ENCODE peak calls at places on chromosomes 13 and 19, in seven cellular contexts. W, K, B, U, Z, O and L are unnamed samples.

GRCh38 chr13:97982286-97982685 is 28.8 kb downstream of the IPO5 start:
- DNase-seq in K (no peak), O (no peak), Z (no peak), W (no peak), B (no peak), U (no peak), L (no peak)

GRCh38 chr13:76383671-76384461 is 502.3 kb downstream of the KCTD12 start:
- DNase-seq in Z (no peak), U (peak), O (no peak), K (no peak), W (no peak), B (no peak), L (no peak)

GRCh38 chr13:74550039-74550438 is 415.8 kb upstream of the KLF12 start:
- DNase-seq in O (no peak), U (no peak), B (no peak), K (no peak), Z (no peak), W (no peak), L (no peak)

GRCh38 chr13:21033224-21033855 is 28.0 kb downstream of the LATS2 start:
- DNase-seq in O (no peak), W (no peak), Z (no peak), U (no peak), K (no peak), B (no peak), L (no peak)

GRCh38 chr13:51945149-51945548 is 66.1 kb downstream of the ATP7B start:
- DNase-seq in U (no peak), Z (peak), B (no peak), O (no peak), W (no peak), K (no peak), L (peak)

GRCh38 chr19:33883869-33884519 is 87.3 kb downstream of the KCTD15 start:
- DNase-seq in U (peak), B (peak), Z (no peak), K (no peak), O (no peak), W (no peak), L (no peak)

GRCh38 chr13:75760182-75760981 is 124.3 kb downstream of the LMO7 start:
- DNase-seq in K (no peak), B (no peak), O (no peak), W (peak), Z (no peak), U (no peak), L (no peak)

GRCh38 chr13:41056194-41056593 is 5.1 kb upstream of the WBP4 start:
- DNase-seq in K (no peak), O (no peak), Z (no peak), B (no peak), U (no peak), W (no peak), L (no peak)

GRCh38 chr19:4187313-4188122 is 5.0 kb downstream of the ANKRD24 start:
- DNase-seq in O (no peak), B (no peak), U (no peak), K (no peak), Z (no peak), W (no peak), L (no peak)

GRCh38 chr13:114155320-114155719 is 22.9 kb upstream of the RASA3 start:
- DNase-seq in Z (no peak), K (no peak), O (no peak), W (no peak), B (no peak), U (no peak), L (no peak)

GRCh38 chr19:543912-544608 is at the start of gene GZMM:
- DNase-seq in B (no peak), O (no peak), U (no peak), Z (no peak), W (no peak), K (peak), L (no peak)

GRCh38 chr13:44734204-44734707 is 158.1 kb upstream of the TSC22D1 start:
- DNase-seq in U (peak), O (no peak), B (no peak), W (no peak), K (no peak), Z (no peak), L (no peak)

GRCh38 chr19:18157465-18158063 is 4.6 kb downstream of the PIK3R2 start:
- DNase-seq in W (no peak), B (peak), U (peak), O (no peak), K (no peak), Z (no peak), L (no peak)

GRCh38 chr13:50386527-50387123 is 371.4 kb downstream of the KCNRG start:
- DNase-seq in U (no peak), W (no peak), Z (no peak), O (no peak), K (no peak), B (no peak), L (no peak)

GRCh38 chr13:105165449-105166125 is 1369.9 kb downstream of the EFNB2 start:
- DNase-seq in B (no peak), O (peak), U (no peak), W (no peak), Z (no peak), K (no peak), L (no peak)

GRCh38 chr19:10011974-10012373 is 1.3 kb upstream of the RDH8 start:
- DNase-seq in O (no peak), U (peak), W (no peak), Z (no peak), K (no peak), B (no peak), L (no peak)

GRCh38 chr13:100658363-100658762 is 16.2 kb downstream of the TMTC4 start:
- DNase-seq in Z (no peak), B (no peak), W (no peak), O (no peak), K (no peak), U (no peak), L (no peak)

GRCh38 chr19:38039966-38040365 is 133.0 kb downstream of the SIPA1L3 start:
- DNase-seq in W (no peak), K (no peak), O (no peak), Z (no peak), U (no peak), B (no peak), L (no peak)

GRCh38 chr13:94967183-94968039 is 255.1 kb upstream of the SOX21 start:
- DNase-seq in K (peak), W (no peak), U (peak), B (peak), Z (peak), O (no peak), L (peak)

GRCh38 chr13:93534181-93534700 is 307.6 kb downstream of the GPC6 start:
- DNase-seq in K (no peak), B (no peak), U (no peak), O (no peak), Z (no peak), W (no peak), L (no peak)

GRCh38 chr13:28532226-28533048 is 37.5 kb upstream of the FLT1 start:
- DNase-seq in U (peak), K (peak), B (peak), Z (peak), O (no peak), W (no peak), L (no peak)

GRCh38 chr13:113635048-113635420 is 23.0 kb downstream of the ATP4B start:
- DNase-seq in W (no peak), U (no peak), K (no peak), B (no peak), Z (no peak), O (no peak), L (no peak)

GRCh38 chr13:94324409-94325147 is 154.9 kb downstream of the DCT start:
- DNase-seq in W (no peak), U (no peak), Z (no peak), O (no peak), B (no peak), K (no peak), L (no peak)

GRCh38 chr19:22628401-22628800 is 5.7 kb upstream of the ZNF492 start:
- DNase-seq in K (no peak), W (no peak), B (no peak), U (no peak), O (no peak), Z (no peak), L (no peak)

GRCh38 chr19:12800873-12801465 is 631 bp downstream of the PRDX2 start:
- DNase-seq in Z (no peak), O (no peak), U (peak), W (peak), B (no peak), K (peak), L (no peak)

GRCh38 chr13:49655906-49656305 is 27.6 kb downstream of the ARL11 start:
- DNase-seq in Z (no peak), W (no peak), K (no peak), B (no peak), U (no peak), O (no peak), L (no peak)

GRCh38 chr19:51024924-51025323 is 1.5 kb downstream of the KLK11 start:
- DNase-seq in O (no peak), W (no peak), Z (no peak), B (no peak), U (no peak), K (no peak), L (no peak)

GRCh38 chr13:67238861-67239260 is 8.7 kb upstream of the PCDH9 start:
- DNase-seq in B (no peak), W (no peak), K (no peak), Z (no peak), O (no peak), U (no peak), L (no peak)

GRCh38 chr13:67235265-67235664 is 5.1 kb upstream of the PCDH9 start:
- DNase-seq in K (no peak), W (no peak), O (no peak), Z (no peak), U (peak), B (no peak), L (no peak)

GRCh38 chr13:67232384-67232783 is 2.2 kb upstream of the PCDH9 start:
- DNase-seq in B (no peak), Z (no peak), O (no peak), W (no peak), U (no peak), K (no peak), L (no peak)

DNA sequence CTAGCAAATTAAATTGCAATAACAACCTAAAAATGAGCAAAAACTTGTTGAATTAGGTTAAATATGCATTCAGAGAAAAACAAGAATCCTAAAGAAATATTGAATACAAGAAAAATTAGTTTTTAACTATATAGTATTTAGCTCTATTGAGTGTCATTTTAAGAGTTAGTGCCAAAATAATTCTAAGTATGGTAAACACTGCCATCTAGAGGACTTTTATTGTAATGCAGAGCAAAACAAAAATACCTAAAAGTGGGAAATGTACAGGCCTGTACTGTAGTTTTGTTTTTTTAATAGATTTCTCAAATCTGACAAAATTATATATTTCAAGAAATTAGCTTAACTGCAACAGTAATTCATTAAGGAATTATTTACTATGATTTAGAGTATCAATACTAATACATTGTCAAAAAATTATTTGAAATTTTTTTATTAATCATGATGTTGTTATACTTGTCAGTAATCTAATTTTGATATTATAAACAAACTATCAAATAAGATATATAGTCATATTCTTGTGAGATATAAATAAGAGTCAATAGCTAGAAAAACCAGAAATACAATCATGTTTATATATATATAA is 8.2 kb upstream of the PCDH9 start:
- DNase-seq in U (peak), O (no peak), B (no peak), Z (no peak), K (peak), W (peak), L (no peak)
- TF ChIP-seq TAF1 in U (no peak), O (no peak), B (no peak), Z (no peak), K (no peak), W (no peak), L (no peak)

GRCh38 chr13:71021810-71022422 is 845.1 kb downstream of the DACH1 start:
- DNase-seq in O (no peak), W (no peak), K (no peak), U (no peak), Z (no peak), B (no peak), L (no peak)
- TF ChIP-seq TAF1 in O (no peak), W (no peak), K (no peak), U (no peak), Z (no peak), B (no peak), L (no peak)

GRCh38 chr19:56547535-56547934 is 8.8 kb downstream of the ZFP28 start:
- DNase-seq in W (no peak), K (peak), B (peak), U (no peak), Z (no peak), O (no peak), L (no peak)
- TF ChIP-seq TAF1 in W (no peak), K (no peak), B (no peak), U (no peak), Z (no peak), O (no peak), L (no peak)

DNA sequence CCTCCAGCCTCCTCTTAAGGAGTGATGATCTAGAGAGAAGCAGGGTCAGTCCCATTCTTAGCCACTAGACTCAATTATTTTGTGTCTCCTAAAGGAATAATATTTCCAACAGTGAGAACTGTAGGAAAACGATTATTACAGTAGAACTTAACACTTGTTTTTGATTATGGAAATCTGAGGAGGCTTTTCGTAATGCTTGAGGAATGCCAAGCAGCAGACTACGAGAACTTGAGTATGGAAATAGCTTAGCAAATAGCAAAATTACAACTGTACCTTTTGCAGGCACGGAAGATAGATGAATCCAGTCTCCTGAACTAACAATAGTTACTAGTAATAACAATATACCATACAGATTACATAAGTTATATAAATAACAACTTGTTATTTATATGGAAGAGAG is 12.2 kb downstream of the BRD4 start:
- DNase-seq in W (no peak), Z (no peak), U (no peak), B (no peak), O (no peak), K (no peak), L (no peak)
- TF ChIP-seq TAF1 in W (no peak), Z (no peak), U (no peak), B (no peak), O (no peak), K (no peak), L (no peak)

DNA sequence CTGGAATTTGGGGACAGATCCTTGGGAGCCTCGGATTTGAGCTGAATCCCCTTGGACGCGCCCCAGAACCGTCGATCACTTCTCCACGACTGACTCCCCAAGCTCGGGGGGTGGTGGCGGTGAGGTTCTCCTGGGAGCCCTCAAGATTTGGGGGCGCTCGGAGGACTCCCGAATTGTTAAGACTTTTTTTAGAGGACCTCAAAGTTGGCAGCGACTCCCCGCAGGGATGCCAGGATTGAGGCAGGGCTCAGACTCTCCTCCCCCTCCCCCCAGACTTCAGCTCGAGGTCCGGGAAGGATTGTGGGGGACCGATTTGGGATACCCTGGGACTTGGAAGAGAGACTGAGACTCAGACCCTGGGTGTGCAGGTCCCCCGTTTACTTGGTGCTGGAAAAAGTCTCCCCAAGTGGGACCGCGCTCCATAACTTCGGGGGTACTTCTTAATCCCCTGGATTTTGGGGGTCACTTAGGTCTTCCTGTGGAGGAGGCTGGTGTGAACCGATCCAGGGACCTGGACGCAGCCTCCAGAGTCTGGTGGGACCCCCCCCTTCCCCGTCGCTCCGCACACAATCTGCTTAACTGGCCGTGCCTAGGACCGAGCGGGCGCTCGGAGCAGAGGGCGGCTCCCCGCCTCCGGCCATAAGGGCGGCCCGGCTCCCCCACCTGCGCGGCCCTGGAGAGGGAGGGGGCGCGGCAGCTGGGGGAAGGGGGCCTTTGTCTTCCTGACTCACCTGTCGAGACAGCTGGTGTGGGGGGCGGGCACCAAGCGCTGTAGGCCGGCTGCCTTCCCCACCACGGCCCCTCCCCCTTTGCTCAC is 793 bp downstream of the VASP start:
- DNase-seq in O (no peak), Z (no peak), B (peak), U (no peak), W (no peak), K (peak), L (no peak)
- TF ChIP-seq TAF1 in O (no peak), Z (no peak), B (no peak), U (no peak), W (no peak), K (no peak), L (no peak)

GRCh38 chr19:45280471-45280961 is 29.4 kb downstream of the MARK4 start:
- DNase-seq in B (no peak), Z (no peak), O (no peak), U (no peak), W (no peak), K (no peak), L (no peak)

GRCh38 chr19:45279587-45280192 is 28.6 kb downstream of the MARK4 start:
- DNase-seq in W (peak), Z (no peak), U (no peak), K (no peak), B (no peak), O (no peak), L (no peak)

GRCh38 chr19:45278087-45278486 is 27.0 kb downstream of the MARK4 start:
- DNase-seq in Z (no peak), U (no peak), W (no peak), O (no peak), B (no peak), K (no peak), L (no peak)

DNA sequence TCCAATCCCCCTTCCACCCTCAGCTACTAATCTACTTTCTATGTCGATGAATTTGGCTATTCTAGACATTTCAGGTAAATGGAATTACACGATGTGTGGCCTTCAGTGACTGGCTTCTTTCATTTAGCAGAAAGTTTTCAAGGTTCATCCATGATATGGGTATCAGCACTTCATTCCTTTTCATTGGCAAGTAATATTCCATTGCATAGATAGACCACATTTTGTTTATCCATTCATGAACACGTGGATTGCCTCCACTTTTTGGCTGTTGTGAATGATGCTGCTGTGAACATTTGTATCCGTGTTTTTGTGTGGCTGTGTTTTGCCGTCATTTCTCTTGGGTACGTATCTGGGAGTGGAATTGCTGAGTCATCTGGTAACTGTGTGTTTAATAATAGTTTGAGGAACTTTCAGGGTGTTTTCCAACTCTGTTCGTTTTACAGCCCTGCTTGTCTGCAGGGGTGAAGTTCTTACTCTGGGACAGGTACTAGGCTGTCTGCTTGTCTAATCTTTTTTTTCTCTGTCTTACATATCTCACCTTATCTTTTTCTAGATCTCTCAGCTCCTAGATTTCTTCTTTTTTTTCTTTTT is 32.5 kb downstream of the MARK4 start:
- DNase-seq in B (no peak), W (no peak), U (no peak), Z (no peak), K (peak), O (peak), L (no peak)
- TF ChIP-seq TAF1 in B (no peak), W (no peak), U (no peak), Z (no peak), K (no peak), O (no peak), L (no peak)